ENCODE peak calls at places on chromosomes 1 and 21, in eight cellular contexts. F, A, N, Y, U, R, G and K are unnamed samples.

GRCh38 chr1:40305871-40306270 is 11.2 kb downstream of the COL9A2 start:
- DNase-seq in F (no peak), A (no peak), N (no peak), Y (no peak), U (no peak), R (no peak), G (no peak), K (no peak)

GRCh38 chr1:44631647-44632510 is 42.4 kb downstream of the TMEM53 start:
- DNase-seq in F (peak; percentile 95), A (peak; percentile 87), N (peak; percentile 79), Y (peak; percentile 88), U (peak; percentile 82), R (peak; percentile 95), G (peak; percentile 96), K (peak; percentile 77)

GRCh38 chr1:158180741-158181576 is at the start of gene CD1D:
- DNase-seq in F (peak; percentile 39), A (peak; percentile 26), N (no peak), Y (peak; percentile 74), U (no peak), R (peak; percentile 67), G (peak; percentile 74), K (peak; percentile 27)

GRCh38 chr1:2822621-2823145 is 21.2 kb upstream of the TTC34 start:
- DNase-seq in F (no peak), A (no peak), N (no peak), Y (no peak), U (no peak), R (no peak), G (no peak), K (no peak)

GRCh38 chr1:168079761-168080160 is 57.0 kb downstream of the GPR161 start:
- DNase-seq in F (no peak), A (peak; percentile 22), N (no peak), Y (peak; percentile 27), U (no peak), R (no peak), G (no peak), K (peak; percentile 74)

GRCh38 chr1:154812911-154813816 is 56.9 kb downstream of the KCNN3 start:
- DNase-seq in F (peak; percentile 76), A (peak; percentile 94), N (no peak), Y (peak; percentile 53), U (peak; percentile 40), R (no peak), G (no peak), K (peak; percentile 81)

GRCh38 chr1:3323021-3323790 is 131.3 kb upstream of the ARHGEF16 start:
- DNase-seq in F (no peak), A (no peak), N (no peak), Y (no peak), U (no peak), R (no peak), G (no peak), K (no peak)

GRCh38 chr1:57024855-57025254 is 59.0 kb upstream of the C8B start:
- DNase-seq in F (no peak), A (no peak), N (no peak), Y (no peak), U (peak; percentile 59), R (no peak), G (no peak), K (no peak)

GRCh38 chr1:39751595-39751994 is 12.9 kb downstream of the PPIE start:
- DNase-seq in F (no peak), A (no peak), N (no peak), Y (no peak), U (no peak), R (no peak), G (no peak), K (no peak)

GRCh38 chr1:98979463-98979862 is 25.2 kb downstream of the PLPPR5 start:
- DNase-seq in F (no peak), A (no peak), N (no peak), Y (no peak), U (no peak), R (no peak), G (no peak), K (no peak)

GRCh38 chr1:191757003-191757402 is 401.3 kb upstream of the RGS18 start:
- DNase-seq in F (no peak), A (no peak), N (no peak), Y (no peak), U (no peak), R (no peak), G (no peak), K (no peak)

GRCh38 chr1:30604801-30605440 is 118.5 kb downstream of the MATN1 start:
- DNase-seq in F (no peak), A (no peak), N (no peak), Y (no peak), U (no peak), R (no peak), G (no peak), K (no peak)

GRCh38 chr1:115280073-115280472 is 58.0 kb downstream of the NGF start:
- DNase-seq in F (no peak), A (no peak), N (no peak), Y (no peak), U (no peak), R (no peak), G (no peak), K (no peak)

GRCh38 chr1:154951901-154952657 is 3.8 kb downstream of the PBXIP1 start:
- DNase-seq in F (no peak), A (no peak), N (no peak), Y (no peak), U (no peak), R (no peak), G (peak; percentile 59), K (no peak)

GRCh38 chr1:4724001-4724400 is 69.6 kb downstream of the AJAP1 start:
- DNase-seq in F (no peak), A (no peak), N (no peak), Y (no peak), U (no peak), R (no peak), G (no peak), K (no peak)

GRCh38 chr1:226934483-226935237 is 5.4 kb upstream of the COQ8A start:
- DNase-seq in F (no peak), A (no peak), N (no peak), Y (no peak), U (no peak), R (no peak), G (no peak), K (no peak)

GRCh38 chr1:116128669-116129068 is 17.5 kb downstream of the MAB21L3 start:
- DNase-seq in F (no peak), A (no peak), N (peak; percentile 15), Y (no peak), U (no peak), R (no peak), G (no peak), K (no peak)

GRCh38 chr1:86382878-86383277 is 13.2 kb downstream of the ODF2L start:
- DNase-seq in F (no peak), A (peak; percentile 16), N (no peak), Y (peak; percentile 69), U (no peak), R (no peak), G (no peak), K (no peak)

GRCh38 chr1:78229344-78229743 is 183.6 kb downstream of the GIPC2 start:
- DNase-seq in F (no peak), A (peak; percentile 94), N (no peak), Y (peak; percentile 74), U (no peak), R (no peak), G (no peak), K (peak; percentile 80)

GRCh38 chr1:188715566-188715965 is 1762.1 kb downstream of the BRINP3 start:
- DNase-seq in F (no peak), A (peak; percentile 16), N (no peak), Y (no peak), U (no peak), R (no peak), G (no peak), K (peak; percentile 2)

GRCh38 chr21:36135391-36136094 is 664 bp downstream of the CBR3 start:
- DNase-seq in F (peak; percentile 76), A (peak; percentile 81), N (no peak), Y (peak; percentile 77), U (peak; percentile 65), R (peak; percentile 88), G (peak; percentile 86), K (peak; percentile 86)